ENCODE peak calls at places on chromosomes 2 and 18, in seven cellular contexts. L, S, R, X, K, T and B are unnamed samples.

GRCh38 chr2:159035790-159036411 is 67.5 kb downstream of the TANC1 start:
- DNase-seq in X (no peak), K (peak; percentile 2), R (no peak), T (peak; percentile 56), S (peak; percentile 71), L (peak; percentile 54), B (peak; percentile 80)

GRCh38 chr2:111121028-111121872 is 536 bp downstream of the BCL2L11 start:
- DNase-seq in R (peak; percentile 51), K (peak; percentile 35), S (peak; percentile 72), L (peak; percentile 48), T (no peak), X (peak; percentile 48), B (no peak)

GRCh38 chr2:230872151-230872967 is 7.6 kb downstream of the ITM2C start:
- DNase-seq in K (no peak), T (no peak), R (no peak), L (no peak), X (no peak), S (no peak), B (no peak)

GRCh38 chr18:47286776-47287410 is 35.4 kb upstream of the SKOR2 start:
- DNase-seq in T (no peak), R (no peak), K (no peak), X (no peak), S (no peak), L (no peak), B (no peak)

GRCh38 chr2:17799301-17800126 is 16.7 kb upstream of the MSGN1 start:
- DNase-seq in L (no peak), X (no peak), K (no peak), S (no peak), R (no peak), T (no peak), B (no peak)

GRCh38 chr2:178718283-178718682 is 88.9 kb downstream of the TTN start:
- DNase-seq in S (no peak), X (no peak), T (no peak), L (no peak), K (no peak), R (no peak), B (no peak)

GRCh38 chr2:205424326-205424725 is 258.0 kb upstream of the NRP2 start:
- DNase-seq in T (no peak), R (no peak), X (no peak), K (no peak), L (no peak), S (no peak), B (no peak)

GRCh38 chr18:56333846-56334245 is 304.5 kb downstream of the TXNL1 start:
- DNase-seq in K (no peak), S (no peak), L (no peak), T (no peak), R (no peak), X (no peak), B (no peak)

GRCh38 chr2:195710407-195710806 is 53.4 kb downstream of the SLC39A10 start:
- DNase-seq in K (no peak), R (no peak), L (no peak), X (no peak), T (no peak), S (no peak), B (no peak)

GRCh38 chr2:239220976-239221375 is 179.8 kb downstream of the HDAC4 start:
- DNase-seq in K (no peak), R (no peak), X (no peak), S (no peak), T (no peak), L (no peak), B (no peak)